ENCODE peak calls at places on chromosomes 4 and X, in four cellular contexts. Q is breast epithelium; F is HTR-8/SVneo; H is CD8-positive, alpha-beta T cell. I is an unnamed sample.

GRCh38 chr4:144288011-144288903 is 147.7 kb upstream of the GYPA start:
- DNase-seq in Q (no peak), F (no peak), H (no peak), I (no peak)

GRCh38 chrX:119698835-119699234 is 5.9 kb upstream of the SEPTIN6 start:
- DNase-seq in F (peak), H (no peak), Q (no peak), I (peak)

GRCh38 chrX:40152706-40153334 is 55.1 kb upstream of the BCOR start:
- DNase-seq in H (no peak), F (no peak), Q (no peak), I (peak)

GRCh38 chrX:153925739-153926593 is at the start of gene ARHGAP4:
- DNase-seq in H (peak), Q (no peak), F (no peak), I (no peak)

GRCh38 chr4:74117024-74117534 is 18.1 kb upstream of the CXCL2 start:
- DNase-seq in F (no peak), Q (peak), H (no peak), I (peak)

GRCh38 chr4:167622481-167623240 is 388.4 kb upstream of the SPOCK3 start:
- DNase-seq in Q (no peak), H (no peak), F (peak), I (peak)

GRCh38 chrX:136204571-136204970 is 46.6 kb downstream of the MAP7D3 start:
- DNase-seq in H (no peak), F (no peak), Q (no peak), I (peak)

GRCh38 chr4:5707366-5708133 is 809 bp downstream of the EVC2 start:
- DNase-seq in Q (no peak), H (no peak), F (no peak), I (no peak)

GRCh38 chr4:176193126-176193525 is 2.3 kb downstream of the SPATA4 start:
- DNase-seq in H (no peak), F (no peak), Q (no peak), I (no peak)

GRCh38 chrX:47514553-47515235 is 31.7 kb upstream of the ZNF41 start:
- DNase-seq in H (no peak), F (peak), Q (no peak), I (peak)

GRCh38 chr4:2243682-2244380 is 1.9 kb upstream of the HAUS3 start:
- DNase-seq in H (no peak), Q (peak), F (no peak), I (peak)

GRCh38 chr4:73904491-73904890 is 35.3 kb downstream of the CXCL1 start:
- DNase-seq in H (no peak), F (no peak), Q (no peak), I (no peak)

GRCh38 chrX:107714196-107714811 is 61.3 kb downstream of the TSC22D3 start:
- DNase-seq in H (peak), Q (no peak), F (no peak), I (no peak)

GRCh38 chr4:154076921-154077320 is 288.0 kb upstream of the SFRP2 start:
- DNase-seq in F (no peak), Q (no peak), H (no peak), I (no peak)

GRCh38 chr4:173119818-173120217 is 48.8 kb upstream of the GALNT7 start:
- DNase-seq in H (no peak), Q (no peak), F (peak), I (no peak)

GRCh38 chr4:118086334-118086733 is 52.0 kb downstream of the NDST3 start:
- DNase-seq in Q (no peak), H (no peak), F (peak), I (no peak)

GRCh38 chr4:123785515-123785914 is 388.9 kb downstream of the SPRY1 start:
- DNase-seq in Q (peak), H (no peak), F (no peak), I (no peak)

GRCh38 chr4:25976780-25977179 is 62.8 kb downstream of the SMIM20 start:
- DNase-seq in H (no peak), F (no peak), Q (no peak), I (no peak)

GRCh38 chr4:82704156-82704555 is 94.4 kb downstream of the SCD5 start:
- DNase-seq in Q (no peak), F (no peak), H (no peak), I (no peak)

GRCh38 chr4:13481569-13481968 is 2.6 kb downstream of the RAB28 start:
- DNase-seq in Q (no peak), H (no peak), F (peak), I (no peak)

GRCh38 chrX:68440940-68441339 is 7.6 kb upstream of the OPHN1 start:
- DNase-seq in H (no peak), F (no peak), Q (no peak), I (no peak)

GRCh38 chrX:154815274-154815818 is 10.1 kb upstream of the MPP1 start:
- DNase-seq in H (no peak), F (no peak), Q (no peak), I (no peak)

GRCh38 chr4:156255608-156256007 is 301.9 kb upstream of the CTSO start:
- DNase-seq in F (no peak), Q (no peak), H (no peak), I (no peak)

GRCh38 chrX:133661962-133662839 is 246.9 kb upstream of the GPC4 start:
- DNase-seq in Q (no peak), F (no peak), H (no peak), I (no peak)

GRCh38 chr4:96016615-96017299 is 176.9 kb downstream of the PDHA2 start:
- DNase-seq in H (no peak), F (no peak), Q (no peak), I (peak)

GRCh38 chrX:101462892-101463291 is 22.4 kb upstream of the ARMCX4 start:
- DNase-seq in Q (no peak), H (no peak), F (no peak), I (peak)

GRCh38 chr4:132958457-132959263 is 190.4 kb upstream of the PCDH10 start:
- DNase-seq in Q (no peak), H (no peak), F (no peak), I (no peak)

GRCh38 chr4:104015680-104016079 is 295.9 kb upstream of the TACR3 start:
- DNase-seq in Q (no peak), F (no peak), H (no peak), I (peak)

GRCh38 chrX:110281377-110281776 is 36.5 kb downstream of the AMMECR1 start:
- DNase-seq in H (no peak), Q (no peak), F (no peak), I (no peak)

GRCh38 chr4:149292422-149293055 is 523.1 kb downstream of the IQCM start:
- DNase-seq in H (no peak), F (no peak), Q (no peak), I (no peak)

GRCh38 chr4:18695733-18696527 is 674.4 kb upstream of the LCORL start:
- DNase-seq in F (no peak), Q (no peak), H (no peak), I (no peak)

GRCh38 chr4:143587703-143588102 is 74.2 kb downstream of the SMARCA5 start:
- DNase-seq in Q (no peak), F (no peak), H (no peak), I (peak)

GRCh38 chr4:184416913-184417734 is 57.2 kb downstream of the IRF2 start:
- DNase-seq in H (peak), Q (no peak), F (no peak), I (no peak)

GRCh38 chr4:99205104-99205979 is 13.7 kb downstream of the ADH6 start:
- DNase-seq in F (no peak), H (no peak), Q (no peak), I (no peak)

GRCh38 chr4:169899295-169899694 is 126.9 kb downstream of the MFAP3L start:
- DNase-seq in H (no peak), F (no peak), Q (no peak), I (no peak)

GRCh38 chrX:33178690-33179089 is 32.7 kb downstream of the DMD start:
- DNase-seq in Q (no peak), F (no peak), H (no peak), I (no peak)

GRCh38 chrX:25600776-25601175 is 537.4 kb upstream of the MAGEB18 start:
- DNase-seq in H (no peak), F (peak), Q (no peak), I (no peak)

GRCh38 chr4:646460-646859 is 21.1 kb downstream of the PDE6B start:
- DNase-seq in F (no peak), H (peak), Q (no peak), I (no peak)

GRCh38 chrX:39613997-39614679 is 483.6 kb downstream of the BCOR start:
- DNase-seq in F (no peak), H (no peak), Q (peak), I (no peak)

GRCh38 chr4:182238355-182238931 is 4.8 kb upstream of the TENM3 start:
- DNase-seq in Q (no peak), F (peak), H (no peak), I (peak)

I was measured in A549.